ENCODE peak calls at places on chromosomes 11 and 22, in nine cellular contexts. One of them, this sample, is unnamed.

GRCh38 chr11:64299847-64300648 is at the start of gene CATSPERZ:
- DNase-seq in NCI-H460: no peak
- DNase-seq in stimulated activated CD4-positive, alpha-beta T cell treated with anti-CD3 and anti-CD28 coated beads, Interleukin-2, amount 100 ng/mL, for 48 hours: no peak
- DNase-seq in NCI-H1092: no peak
- DNase-seq in NCI-H1105: peak; percentile 7
- DNase-seq in midbrain: no peak
- DNase-seq in GM12865: no peak
- DNase-seq in natural killer cell: no peak
- DNase-seq in LHCN-M2: no peak
- DNase-seq in this sample: no peak

GRCh38 chr11:85685131-85685819 is 720 bp downstream of the CCDC89 start:
- DNase-seq in GM12865: no peak
- DNase-seq in NCI-H1092: no peak
- DNase-seq in NCI-H1105: no peak
- DNase-seq in midbrain: no peak
- DNase-seq in natural killer cell: no peak
- DNase-seq in LHCN-M2: peak; percentile 81
- DNase-seq in stimulated activated CD4-positive, alpha-beta T cell treated with anti-CD3 and anti-CD28 coated beads, Interleukin-2, amount 100 ng/mL, for 48 hours: no peak
- DNase-seq in NCI-H460: no peak
- DNase-seq in this sample: no peak

GRCh38 chr22:46004105-46004866 is 27.3 kb upstream of the WNT7B start:
- DNase-seq in NCI-H1105: no peak
- DNase-seq in stimulated activated CD4-positive, alpha-beta T cell treated with anti-CD3 and anti-CD28 coated beads, Interleukin-2, amount 100 ng/mL, for 48 hours: no peak
- DNase-seq in LHCN-M2: no peak
- DNase-seq in natural killer cell: peak; percentile 65
- DNase-seq in GM12865: no peak
- DNase-seq in NCI-H460: no peak
- DNase-seq in midbrain: no peak
- DNase-seq in NCI-H1092: no peak
- DNase-seq in this sample: no peak

GRCh38 chr22:23071163-23072034 is 1.1 kb downstream of the GNAZ start:
- DNase-seq in stimulated activated CD4-positive, alpha-beta T cell treated with anti-CD3 and anti-CD28 coated beads, Interleukin-2, amount 100 ng/mL, for 48 hours: no peak
- DNase-seq in LHCN-M2: no peak
- DNase-seq in natural killer cell: no peak
- DNase-seq in NCI-H1092: no peak
- DNase-seq in GM12865: no peak
- DNase-seq in midbrain: no peak
- DNase-seq in NCI-H1105: no peak
- DNase-seq in NCI-H460: no peak
- DNase-seq in this sample: no peak

GRCh38 chr11:128042290-128042751 is 545.0 kb downstream of the ETS1 start:
- DNase-seq in NCI-H1092: no peak
- DNase-seq in natural killer cell: no peak
- DNase-seq in NCI-H1105: no peak
- DNase-seq in midbrain: no peak
- DNase-seq in GM12865: no peak
- DNase-seq in NCI-H460: no peak
- DNase-seq in stimulated activated CD4-positive, alpha-beta T cell treated with anti-CD3 and anti-CD28 coated beads, Interleukin-2, amount 100 ng/mL, for 48 hours: no peak
- DNase-seq in LHCN-M2: no peak
- DNase-seq in this sample: no peak

GRCh38 chr11:73308003-73308962 is at the start of gene ARHGEF17:
- DNase-seq in NCI-H460: peak; percentile 49
- DNase-seq in stimulated activated CD4-positive, alpha-beta T cell treated with anti-CD3 and anti-CD28 coated beads, Interleukin-2, amount 100 ng/mL, for 48 hours: peak; percentile 18
- DNase-seq in natural killer cell: no peak
- DNase-seq in GM12865: peak; percentile 78
- DNase-seq in midbrain: peak; percentile 73
- DNase-seq in NCI-H1105: peak; percentile 85
- DNase-seq in LHCN-M2: peak; percentile 74
- DNase-seq in NCI-H1092: peak; percentile 79
- DNase-seq in this sample: peak; percentile 90

GRCh38 chr22:50471197-50471847 is 3.5 kb downstream of the SBF1 start:
- DNase-seq in natural killer cell: no peak
- DNase-seq in LHCN-M2: no peak
- DNase-seq in stimulated activated CD4-positive, alpha-beta T cell treated with anti-CD3 and anti-CD28 coated beads, Interleukin-2, amount 100 ng/mL, for 48 hours: no peak
- DNase-seq in midbrain: peak; percentile 60
- DNase-seq in NCI-H460: no peak
- DNase-seq in NCI-H1105: no peak
- DNase-seq in NCI-H1092: no peak
- DNase-seq in GM12865: no peak
- DNase-seq in this sample: no peak

GRCh38 chr22:38614331-38615122 is 41.7 kb downstream of the FAM227A start:
- DNase-seq in NCI-H460: no peak
- DNase-seq in NCI-H1105: no peak
- DNase-seq in stimulated activated CD4-positive, alpha-beta T cell treated with anti-CD3 and anti-CD28 coated beads, Interleukin-2, amount 100 ng/mL, for 48 hours: no peak
- DNase-seq in midbrain: no peak
- DNase-seq in GM12865: no peak
- DNase-seq in NCI-H1092: no peak
- DNase-seq in LHCN-M2: no peak
- DNase-seq in natural killer cell: no peak
- DNase-seq in this sample: no peak

GRCh38 chr22:38427940-38428339 is 27.1 kb downstream of the KCNJ4 start:
- DNase-seq in GM12865: no peak
- DNase-seq in NCI-H1092: no peak
- DNase-seq in NCI-H1105: no peak
- DNase-seq in LHCN-M2: no peak
- DNase-seq in midbrain: no peak
- DNase-seq in natural killer cell: no peak
- DNase-seq in stimulated activated CD4-positive, alpha-beta T cell treated with anti-CD3 and anti-CD28 coated beads, Interleukin-2, amount 100 ng/mL, for 48 hours: no peak
- DNase-seq in NCI-H460: no peak
- DNase-seq in this sample: no peak

GRCh38 chr22:30876925-30877553 is 91.5 kb downstream of the MORC2 start:
- DNase-seq in NCI-H460: no peak
- DNase-seq in natural killer cell: no peak
- DNase-seq in GM12865: no peak
- DNase-seq in midbrain: peak; percentile 65
- DNase-seq in stimulated activated CD4-positive, alpha-beta T cell treated with anti-CD3 and anti-CD28 coated beads, Interleukin-2, amount 100 ng/mL, for 48 hours: no peak
- DNase-seq in NCI-H1092: peak; percentile 71
- DNase-seq in NCI-H1105: no peak
- DNase-seq in LHCN-M2: no peak
- DNase-seq in this sample: no peak

GRCh38 chr11:80944758-80945157 is 1503.9 kb upstream of the TENM4 start:
- DNase-seq in GM12865: no peak
- DNase-seq in NCI-H1105: no peak
- DNase-seq in natural killer cell: no peak
- DNase-seq in NCI-H1092: no peak
- DNase-seq in stimulated activated CD4-positive, alpha-beta T cell treated with anti-CD3 and anti-CD28 coated beads, Interleukin-2, amount 100 ng/mL, for 48 hours: no peak
- DNase-seq in LHCN-M2: no peak
- DNase-seq in NCI-H460: no peak
- DNase-seq in midbrain: no peak
- DNase-seq in this sample: no peak

GRCh38 chr11:36149538-36150242 is 139.5 kb downstream of the COMMD9 start:
- DNase-seq in NCI-H1092: no peak
- DNase-seq in midbrain: no peak
- DNase-seq in GM12865: peak; percentile 43
- DNase-seq in NCI-H1105: no peak
- DNase-seq in natural killer cell: no peak
- DNase-seq in NCI-H460: peak; percentile 89
- DNase-seq in stimulated activated CD4-positive, alpha-beta T cell treated with anti-CD3 and anti-CD28 coated beads, Interleukin-2, amount 100 ng/mL, for 48 hours: peak; percentile 13
- DNase-seq in LHCN-M2: peak; percentile 100
- DNase-seq in this sample: peak; percentile 35

GRCh38 chr22:40409613-40410113 is 39.3 kb downstream of the SGSM3 start:
- DNase-seq in midbrain: no peak
- DNase-seq in LHCN-M2: no peak
- DNase-seq in natural killer cell: no peak
- DNase-seq in GM12865: no peak
- DNase-seq in NCI-H1105: no peak
- DNase-seq in stimulated activated CD4-positive, alpha-beta T cell treated with anti-CD3 and anti-CD28 coated beads, Interleukin-2, amount 100 ng/mL, for 48 hours: no peak
- DNase-seq in NCI-H1092: no peak
- DNase-seq in NCI-H460: no peak
- DNase-seq in this sample: no peak

GRCh38 chr11:72591785-72592490 is 82.3 kb downstream of the PDE2A start:
- DNase-seq in LHCN-M2: no peak
- DNase-seq in midbrain: no peak
- DNase-seq in NCI-H1105: peak; percentile 46
- DNase-seq in NCI-H460: no peak
- DNase-seq in natural killer cell: no peak
- DNase-seq in GM12865: peak; percentile 35
- DNase-seq in NCI-H1092: peak; percentile 23
- DNase-seq in stimulated activated CD4-positive, alpha-beta T cell treated with anti-CD3 and anti-CD28 coated beads, Interleukin-2, amount 100 ng/mL, for 48 hours: peak; percentile 32
- DNase-seq in this sample: no peak

GRCh38 chr11:17552392-17553248 is 5.6 kb downstream of the OTOG start:
- DNase-seq in NCI-H1092: no peak
- DNase-seq in GM12865: peak; percentile 11
- DNase-seq in midbrain: no peak
- DNase-seq in NCI-H460: no peak
- DNase-seq in LHCN-M2: no peak
- DNase-seq in stimulated activated CD4-positive, alpha-beta T cell treated with anti-CD3 and anti-CD28 coated beads, Interleukin-2, amount 100 ng/mL, for 48 hours: no peak
- DNase-seq in natural killer cell: no peak
- DNase-seq in NCI-H1105: no peak
- DNase-seq in this sample: no peak

GRCh38 chr11:44324222-44324621 is 14.3 kb upstream of the ALX4 start:
- DNase-seq in midbrain: no peak
- DNase-seq in GM12865: no peak
- DNase-seq in stimulated activated CD4-positive, alpha-beta T cell treated with anti-CD3 and anti-CD28 coated beads, Interleukin-2, amount 100 ng/mL, for 48 hours: no peak
- DNase-seq in NCI-H460: no peak
- DNase-seq in NCI-H1105: no peak
- DNase-seq in natural killer cell: no peak
- DNase-seq in NCI-H1092: no peak
- DNase-seq in LHCN-M2: no peak
- DNase-seq in this sample: no peak

GRCh38 chr22:40995821-40996220 is 44.6 kb downstream of the RBX1 start:
- DNase-seq in NCI-H1105: no peak
- DNase-seq in NCI-H1092: no peak
- DNase-seq in LHCN-M2: no peak
- DNase-seq in NCI-H460: no peak
- DNase-seq in midbrain: no peak
- DNase-seq in stimulated activated CD4-positive, alpha-beta T cell treated with anti-CD3 and anti-CD28 coated beads, Interleukin-2, amount 100 ng/mL, for 48 hours: no peak
- DNase-seq in natural killer cell: no peak
- DNase-seq in GM12865: no peak
- DNase-seq in this sample: no peak

GRCh38 chr11:68312117-68312779 is at the start of gene LRP5:
- DNase-seq in LHCN-M2: no peak
- DNase-seq in NCI-H1105: peak; percentile 32
- DNase-seq in natural killer cell: no peak
- DNase-seq in GM12865: peak; percentile 40
- DNase-seq in midbrain: no peak
- DNase-seq in NCI-H1092: peak; percentile 24
- DNase-seq in NCI-H460: no peak
- DNase-seq in stimulated activated CD4-positive, alpha-beta T cell treated with anti-CD3 and anti-CD28 coated beads, Interleukin-2, amount 100 ng/mL, for 48 hours: no peak
- DNase-seq in this sample: no peak

GRCh38 chr11:39327302-39327701 is 2132.2 kb downstream of the LRRC4C start:
- DNase-seq in LHCN-M2: no peak
- DNase-seq in NCI-H1105: no peak
- DNase-seq in GM12865: no peak
- DNase-seq in NCI-H460: no peak
- DNase-seq in natural killer cell: no peak
- DNase-seq in NCI-H1092: no peak
- DNase-seq in stimulated activated CD4-positive, alpha-beta T cell treated with anti-CD3 and anti-CD28 coated beads, Interleukin-2, amount 100 ng/mL, for 48 hours: no peak
- DNase-seq in midbrain: no peak
- DNase-seq in this sample: no peak

GRCh38 chr11:2312232-2313042 is 10.6 kb downstream of the TSPAN32 start:
- DNase-seq in NCI-H1092: no peak
- DNase-seq in NCI-H460: no peak
- DNase-seq in GM12865: no peak
- DNase-seq in NCI-H1105: no peak
- DNase-seq in natural killer cell: no peak
- DNase-seq in stimulated activated CD4-positive, alpha-beta T cell treated with anti-CD3 and anti-CD28 coated beads, Interleukin-2, amount 100 ng/mL, for 48 hours: no peak
- DNase-seq in midbrain: no peak
- DNase-seq in LHCN-M2: peak; percentile 35
- DNase-seq in this sample: no peak

GRCh38 chr11:130677486-130678153 is 229.2 kb downstream of the ADAMTS15 start:
- DNase-seq in NCI-H460: no peak
- DNase-seq in GM12865: no peak
- DNase-seq in midbrain: no peak
- DNase-seq in NCI-H1105: no peak
- DNase-seq in LHCN-M2: peak; percentile 98
- DNase-seq in natural killer cell: no peak
- DNase-seq in stimulated activated CD4-positive, alpha-beta T cell treated with anti-CD3 and anti-CD28 coated beads, Interleukin-2, amount 100 ng/mL, for 48 hours: no peak
- DNase-seq in NCI-H1092: no peak
- DNase-seq in this sample: no peak

GRCh38 chr11:69002101-69002742 is 10.8 kb downstream of the MRGPRF start:
- DNase-seq in NCI-H1092: no peak
- DNase-seq in GM12865: no peak
- DNase-seq in NCI-H1105: no peak
- DNase-seq in stimulated activated CD4-positive, alpha-beta T cell treated with anti-CD3 and anti-CD28 coated beads, Interleukin-2, amount 100 ng/mL, for 48 hours: no peak
- DNase-seq in midbrain: no peak
- DNase-seq in LHCN-M2: no peak
- DNase-seq in NCI-H460: no peak
- DNase-seq in natural killer cell: no peak
- DNase-seq in this sample: no peak

GRCh38 chr22:46010951-46011626 is 34.1 kb upstream of the WNT7B start:
- DNase-seq in GM12865: no peak
- DNase-seq in NCI-H1092: peak; percentile 36
- DNase-seq in NCI-H460: no peak
- DNase-seq in natural killer cell: no peak
- DNase-seq in stimulated activated CD4-positive, alpha-beta T cell treated with anti-CD3 and anti-CD28 coated beads, Interleukin-2, amount 100 ng/mL, for 48 hours: no peak
- DNase-seq in LHCN-M2: no peak
- DNase-seq in midbrain: peak; percentile 82
- DNase-seq in NCI-H1105: no peak
- DNase-seq in this sample: no peak

GRCh38 chr11:82533628-82534353 is 199.9 kb downstream of the FAM181B start:
- DNase-seq in GM12865: no peak
- DNase-seq in LHCN-M2: no peak
- DNase-seq in NCI-H1105: peak; percentile 85
- DNase-seq in midbrain: no peak
- DNase-seq in natural killer cell: no peak
- DNase-seq in NCI-H460: no peak
- DNase-seq in NCI-H1092: no peak
- DNase-seq in stimulated activated CD4-positive, alpha-beta T cell treated with anti-CD3 and anti-CD28 coated beads, Interleukin-2, amount 100 ng/mL, for 48 hours: no peak
- DNase-seq in this sample: no peak

GRCh38 chr11:125679397-125679796 is 1.2 kb downstream of the ACRV1 start:
- DNase-seq in stimulated activated CD4-positive, alpha-beta T cell treated with anti-CD3 and anti-CD28 coated beads, Interleukin-2, amount 100 ng/mL, for 48 hours: no peak
- DNase-seq in GM12865: no peak
- DNase-seq in natural killer cell: no peak
- DNase-seq in midbrain: no peak
- DNase-seq in NCI-H460: no peak
- DNase-seq in NCI-H1105: no peak
- DNase-seq in NCI-H1092: no peak
- DNase-seq in LHCN-M2: no peak
- DNase-seq in this sample: no peak

GRCh38 chr11:60785136-60785535 is at the start of gene MS4A10:
- DNase-seq in NCI-H460: no peak
- DNase-seq in midbrain: no peak
- DNase-seq in natural killer cell: no peak
- DNase-seq in NCI-H1105: no peak
- DNase-seq in GM12865: no peak
- DNase-seq in stimulated activated CD4-positive, alpha-beta T cell treated with anti-CD3 and anti-CD28 coated beads, Interleukin-2, amount 100 ng/mL, for 48 hours: no peak
- DNase-seq in NCI-H1092: no peak
- DNase-seq in LHCN-M2: no peak
- DNase-seq in this sample: no peak

GRCh38 chr22:40055143-40055926 is 60.6 kb downstream of the FAM83F start:
- DNase-seq in stimulated activated CD4-positive, alpha-beta T cell treated with anti-CD3 and anti-CD28 coated beads, Interleukin-2, amount 100 ng/mL, for 48 hours: no peak
- DNase-seq in NCI-H1092: no peak
- DNase-seq in natural killer cell: no peak
- DNase-seq in midbrain: no peak
- DNase-seq in GM12865: peak; percentile 71
- DNase-seq in NCI-H1105: no peak
- DNase-seq in NCI-H460: no peak
- DNase-seq in LHCN-M2: no peak
- DNase-seq in this sample: no peak

GRCh38 chr11:81033779-81034550 is 1593.1 kb upstream of the TENM4 start:
- DNase-seq in stimulated activated CD4-positive, alpha-beta T cell treated with anti-CD3 and anti-CD28 coated beads, Interleukin-2, amount 100 ng/mL, for 48 hours: no peak
- DNase-seq in NCI-H1092: no peak
- DNase-seq in NCI-H460: no peak
- DNase-seq in LHCN-M2: no peak
- DNase-seq in natural killer cell: no peak
- DNase-seq in GM12865: peak; percentile 1
- DNase-seq in NCI-H1105: peak; percentile 90
- DNase-seq in midbrain: no peak
- DNase-seq in this sample: no peak

GRCh38 chr22:31616315-31616980 is 45.6 kb downstream of the PISD start:
- DNase-seq in midbrain: no peak
- DNase-seq in natural killer cell: no peak
- DNase-seq in LHCN-M2: peak; percentile 81
- DNase-seq in stimulated activated CD4-positive, alpha-beta T cell treated with anti-CD3 and anti-CD28 coated beads, Interleukin-2, amount 100 ng/mL, for 48 hours: no peak
- DNase-seq in NCI-H460: no peak
- DNase-seq in GM12865: peak; percentile 70
- DNase-seq in NCI-H1105: no peak
- DNase-seq in NCI-H1092: no peak
- DNase-seq in this sample: no peak

GRCh38 chr11:90344546-90344945 is 121.7 kb upstream of the CHORDC1 start:
- DNase-seq in natural killer cell: no peak
- DNase-seq in GM12865: no peak
- DNase-seq in midbrain: no peak
- DNase-seq in LHCN-M2: no peak
- DNase-seq in NCI-H460: no peak
- DNase-seq in stimulated activated CD4-positive, alpha-beta T cell treated with anti-CD3 and anti-CD28 coated beads, Interleukin-2, amount 100 ng/mL, for 48 hours: no peak
- DNase-seq in NCI-H1092: no peak
- DNase-seq in NCI-H1105: no peak
- DNase-seq in this sample: no peak

GRCh38 chr11:45568031-45568430 is 97.4 kb downstream of the CHST1 start:
- DNase-seq in NCI-H1105: no peak
- DNase-seq in LHCN-M2: peak; percentile 12
- DNase-seq in midbrain: no peak
- DNase-seq in stimulated activated CD4-positive, alpha-beta T cell treated with anti-CD3 and anti-CD28 coated beads, Interleukin-2, amount 100 ng/mL, for 48 hours: no peak
- DNase-seq in natural killer cell: no peak
- DNase-seq in NCI-H1092: no peak
- DNase-seq in NCI-H460: no peak
- DNase-seq in GM12865: no peak
- DNase-seq in this sample: no peak